ENCODE peak calls at places on chromosomes 16 and 17, in seven cellular contexts. Q is stomach, C is Peyer's patch, G is SK-N-SH, F is aorta, S is PC-9, N is neuronal stem cell. J is an unnamed sample.

GRCh38 chr16:78257376-78257728 is 157.9 kb downstream of the WWOX start:
- DNase-seq in Q (no peak), C (no peak), G (no peak), F (no peak), S (no peak), N (no peak), J (no peak)

GRCh38 chr16:69349508-69349907 is 2.1 kb downstream of the TMED6 start:
- DNase-seq in Q (no peak), C (no peak), G (no peak), F (no peak), S (no peak), N (no peak), J (no peak)

GRCh38 chr17:75872434-75873351 is 5.7 kb downstream of the TRIM47 start:
- DNase-seq in Q (peak), C (peak), G (peak), F (peak), S (peak), N (no peak), J (no peak)

GRCh38 chr17:5437721-5438317 is 1.1 kb downstream of the C1QBP start:
- DNase-seq in Q (no peak), C (no peak), G (peak), F (no peak), S (peak), N (no peak), J (no peak)

GRCh38 chr17:11278984-11279270 is 37.9 kb downstream of the SHISA6 start:
- DNase-seq in Q (no peak), C (no peak), G (no peak), F (no peak), S (no peak), N (no peak), J (no peak)

GRCh38 chr17:70552230-70552981 is 383.1 kb downstream of the KCNJ2 start:
- DNase-seq in Q (no peak), C (no peak), G (peak), F (no peak), S (no peak), N (peak), J (no peak)

GRCh38 chr17:7854851-7855642 is at the start of gene TMEM88:
- DNase-seq in Q (no peak), C (no peak), G (no peak), F (peak), S (no peak), N (peak), J (no peak)

GRCh38 chr17:2171725-2172446 is 117.0 kb downstream of the HIC1 start:
- DNase-seq in Q (peak), C (no peak), G (no peak), F (peak), S (no peak), N (no peak), J (peak)

GRCh38 chr17:180380-181212 is 854 bp downstream of the DOC2B start:
- DNase-seq in Q (no peak), C (no peak), G (peak), F (no peak), S (no peak), N (peak), J (no peak)

GRCh38 chr17:30958187-30958586 is 12.7 kb upstream of the RNF135 start:
- DNase-seq in Q (no peak), C (peak), G (no peak), F (peak), S (no peak), N (no peak), J (no peak)

GRCh38 chr17:12756786-12757185 is 32.5 kb upstream of the ARHGAP44 start:
- DNase-seq in Q (no peak), C (no peak), G (no peak), F (no peak), S (no peak), N (no peak), J (no peak)

GRCh38 chr17:50027639-50028206 is 28.2 kb upstream of the ITGA3 start:
- DNase-seq in Q (peak), C (no peak), G (peak), F (peak), S (peak), N (no peak), J (no peak)

GRCh38 chr17:59785091-59785799 is 77.8 kb downstream of the VMP1 start:
- DNase-seq in Q (no peak), C (no peak), G (no peak), F (no peak), S (no peak), N (no peak), J (no peak)

GRCh38 chr17:64975318-64976087 is 56.2 kb upstream of the LRRC37A3 start:
- DNase-seq in Q (peak), C (peak), G (peak), F (peak), S (peak), N (peak), J (peak)

GRCh38 chr16:31361201-31362110 is 6.5 kb downstream of the ITGAX start:
- DNase-seq in Q (no peak), C (no peak), G (no peak), F (peak), S (no peak), N (no peak), J (no peak)

GRCh38 chr16:54282202-54282922 is 4.2 kb downstream of the IRX3 start:
- DNase-seq in Q (peak), C (no peak), G (peak), F (peak), S (no peak), N (peak), J (no peak)

GRCh38 chr17:45288825-45289224 is 26.9 kb upstream of the SPATA32 start:
- DNase-seq in Q (peak), C (no peak), G (no peak), F (no peak), S (no peak), N (no peak), J (peak)

GRCh38 chr17:50612281-50612680 is 22.4 kb upstream of the ABCC3 start:
- DNase-seq in Q (no peak), C (no peak), G (no peak), F (no peak), S (no peak), N (no peak), J (no peak)

GRCh38 chr16:23920899-23921298 is 85.1 kb downstream of the PRKCB start:
- DNase-seq in Q (no peak), C (no peak), G (no peak), F (no peak), S (no peak), N (no peak), J (no peak)

GRCh38 chr17:69597898-69598692 is 183.6 kb downstream of the MAP2K6 start:
- DNase-seq in Q (no peak), C (no peak), G (no peak), F (no peak), S (peak), N (no peak), J (no peak)

GRCh38 chr16:24540575-24541240 is 1.3 kb downstream of the RBBP6 start:
- DNase-seq in Q (no peak), C (no peak), G (peak), F (no peak), S (no peak), N (no peak), J (no peak)

GRCh38 chr17:21313320-21313719 is 28.8 kb downstream of the MAP2K3 start:
- DNase-seq in Q (no peak), C (no peak), G (no peak), F (peak), S (no peak), N (no peak), J (no peak)

GRCh38 chr17:5508855-5509254 is 22.5 kb downstream of the MIS12 start:
- DNase-seq in Q (no peak), C (no peak), G (no peak), F (no peak), S (no peak), N (peak), J (no peak)

GRCh38 chr16:75235721-75236193 is 15.7 kb downstream of the BCAR1 start:
- DNase-seq in Q (no peak), C (no peak), G (no peak), F (no peak), S (no peak), N (no peak), J (no peak)

GRCh38 chr17:58832514-58832913 is 76.9 kb downstream of the PPM1E start:
- DNase-seq in Q (no peak), C (no peak), G (no peak), F (no peak), S (no peak), N (no peak), J (no peak)

GRCh38 chr17:65514082-65514481 is 47.4 kb downstream of the AXIN2 start:
- DNase-seq in Q (no peak), C (no peak), G (no peak), F (no peak), S (no peak), N (no peak), J (no peak)

GRCh38 chr17:42365136-42365535 is 23.1 kb downstream of the STAT3 start:
- DNase-seq in Q (no peak), C (no peak), G (no peak), F (no peak), S (no peak), N (no peak), J (no peak)

GRCh38 chr17:70251704-70252103 is 82.4 kb downstream of the KCNJ2 start:
- DNase-seq in Q (no peak), C (no peak), G (no peak), F (no peak), S (no peak), N (no peak), J (no peak)

GRCh38 chr17:72682597-72682996 is 409.9 kb downstream of the SLC39A11 start:
- DNase-seq in Q (no peak), C (no peak), G (no peak), F (no peak), S (peak), N (no peak), J (no peak)

GRCh38 chr17:69466905-69467630 is 52.6 kb downstream of the MAP2K6 start:
- DNase-seq in Q (no peak), C (no peak), G (peak), F (no peak), S (no peak), N (peak), J (no peak)

GRCh38 chr16:56198044-56198754 is 6.9 kb downstream of the GNAO1 start:
- DNase-seq in Q (no peak), C (no peak), G (no peak), F (no peak), S (no peak), N (no peak), J (no peak)

GRCh38 chr17:35612924-35613521 is 25.9 kb downstream of the AP2B1 start:
- DNase-seq in Q (peak), C (peak), G (peak), F (no peak), S (peak), N (peak), J (peak)

GRCh38 chr17:69533481-69534234 is 119.2 kb downstream of the MAP2K6 start:
- DNase-seq in Q (no peak), C (no peak), G (no peak), F (no peak), S (no peak), N (no peak), J (no peak)

GRCh38 chr17:72730091-72730490 is 362.4 kb downstream of the SLC39A11 start:
- DNase-seq in Q (no peak), C (no peak), G (no peak), F (no peak), S (no peak), N (no peak), J (no peak)

GRCh38 chr16:85527767-85528297 is 85.3 kb upstream of the GSE1 start:
- DNase-seq in Q (no peak), C (no peak), G (no peak), F (no peak), S (no peak), N (no peak), J (no peak)

GRCh38 chr17:43547189-43547550 is 1.0 kb upstream of the ETV4 start:
- DNase-seq in Q (no peak), C (no peak), G (no peak), F (no peak), S (no peak), N (no peak), J (no peak)

GRCh38 chr17:43550754-43551153 is 4.6 kb upstream of the ETV4 start:
- DNase-seq in Q (no peak), C (no peak), G (no peak), F (no peak), S (no peak), N (no peak), J (no peak)

GRCh38 chr17:43547659-43548256 is 1.6 kb upstream of the ETV4 start:
- DNase-seq in Q (no peak), C (no peak), G (no peak), F (no peak), S (no peak), N (no peak), J (no peak)

GRCh38 chr17:43548689-43549379 is 2.7 kb upstream of the ETV4 start:
- DNase-seq in Q (no peak), C (no peak), G (no peak), F (no peak), S (no peak), N (no peak), J (no peak)

GRCh38 chr17:43549496-43549895 is 3.4 kb upstream of the ETV4 start:
- DNase-seq in Q (no peak), C (no peak), G (no peak), F (no peak), S (no peak), N (no peak), J (no peak)
- H3K27ac ChIP-seq in Q (no peak), C (no peak), G (no peak), F (no peak), S (no peak), N (no peak), J (no peak)

GRCh38 chr17:62134397-62134796 is 69.3 kb upstream of the MED13 start:
- DNase-seq in Q (no peak), C (no peak), G (no peak), F (no peak), S (no peak), N (no peak), J (no peak)

GRCh38 chr17:62126292-62126691 is 61.2 kb upstream of the MED13 start:
- DNase-seq in Q (no peak), C (no peak), G (no peak), F (no peak), S (no peak), N (no peak), J (no peak)

GRCh38 chr17:62125307-62125706 is 60.2 kb upstream of the MED13 start:
- DNase-seq in Q (no peak), C (no peak), G (no peak), F (no peak), S (no peak), N (no peak), J (no peak)

GRCh38 chr17:62135742-62136141 is 70.7 kb upstream of the MED13 start:
- DNase-seq in Q (no peak), C (no peak), G (no peak), F (no peak), S (no peak), N (no peak), J (no peak)

DNA sequence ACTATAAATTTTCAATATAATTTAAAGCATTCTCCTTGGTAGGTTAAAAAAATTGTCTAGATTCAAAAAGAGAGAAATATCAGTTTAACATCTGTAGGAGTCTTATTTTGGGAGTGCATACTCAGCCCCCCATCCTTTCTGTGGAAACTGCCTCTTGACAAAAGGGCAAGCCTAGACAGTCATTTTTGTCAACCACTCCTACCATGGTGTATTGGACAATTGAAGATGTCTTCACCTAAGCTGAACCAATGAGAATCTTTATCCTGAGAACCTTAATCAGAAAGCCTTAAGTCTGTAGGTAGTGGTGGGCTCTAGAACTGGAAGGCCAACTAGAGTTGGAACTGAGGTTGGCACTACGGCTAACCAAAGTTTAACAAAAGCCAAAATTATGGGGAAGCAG is 65.7 kb upstream of the MED13 start:
- DNase-seq in Q (no peak), C (no peak), G (no peak), F (no peak), S (no peak), N (no peak), J (no peak)
- H3K27ac ChIP-seq in Q (no peak), C (no peak), G (no peak), F (no peak), S (no peak), N (no peak), J (no peak)

GRCh38 chr16:4936181-4936990 is 562 bp downstream of the PPL start:
- DNase-seq in Q (peak), C (no peak), G (peak), F (no peak), S (peak), N (no peak), J (no peak)
- H3K27ac ChIP-seq in Q (peak), C (peak), G (no peak), F (no peak), S (peak), N (no peak), J (no peak)

GRCh38 chr17:55768946-55769624 is 18.2 kb downstream of the PCTP start:
- DNase-seq in Q (no peak), C (no peak), G (peak), F (no peak), S (no peak), N (no peak), J (no peak)
- H3K27ac ChIP-seq in Q (peak), C (peak), G (no peak), F (no peak), S (peak), N (no peak), J (no peak)

DNA sequence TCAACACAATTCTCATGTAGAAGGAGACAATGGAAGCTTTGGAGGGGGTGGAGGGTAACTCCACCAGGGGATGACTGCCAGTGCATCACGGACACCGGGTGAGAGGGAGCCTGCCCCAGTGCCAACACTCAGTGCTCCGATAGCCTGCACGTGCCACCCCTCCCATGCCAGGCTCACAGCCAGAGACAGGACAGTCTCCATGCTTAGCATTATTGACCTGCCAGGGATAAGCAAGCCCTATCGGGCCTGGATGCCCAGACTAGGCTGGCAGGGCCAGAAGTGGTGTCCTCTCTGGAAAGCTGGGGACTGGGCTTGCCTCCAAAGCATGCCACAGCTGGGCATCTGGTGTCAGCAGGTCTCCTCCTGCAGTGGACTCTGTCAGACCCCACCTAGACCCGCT is 1.6 kb upstream of the RHBDF1 start:
- DNase-seq in Q (no peak), C (no peak), G (no peak), F (no peak), S (no peak), N (no peak), J (peak)
- H3K27ac ChIP-seq in Q (peak), C (peak), G (no peak), F (peak), S (no peak), N (no peak), J (no peak)

DNA sequence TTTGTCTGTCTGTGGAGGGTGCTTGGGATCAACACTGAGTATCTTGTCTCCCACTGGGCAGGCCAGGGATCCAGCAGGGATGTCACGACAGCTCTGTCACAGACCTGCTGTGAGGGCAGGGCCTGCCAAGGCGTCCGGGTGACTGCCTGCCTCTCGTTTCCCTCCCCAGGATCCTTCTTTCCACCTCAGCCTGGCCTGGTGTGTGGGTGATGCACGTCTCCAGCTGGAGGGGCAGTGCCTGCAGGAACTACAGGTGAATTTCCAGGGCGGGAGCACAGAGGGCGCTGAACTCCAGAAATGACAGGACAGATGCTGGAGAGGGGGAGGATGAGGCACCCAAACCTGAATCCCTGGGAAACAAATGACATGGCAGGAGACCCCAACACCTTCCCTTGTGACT is 6.8 kb upstream of the MMP15 start:
- DNase-seq in Q (no peak), C (no peak), G (peak), F (peak), S (no peak), N (no peak), J (no peak)
- H3K27ac ChIP-seq in Q (no peak), C (no peak), G (no peak), F (no peak), S (no peak), N (no peak), J (no peak)

DNA sequence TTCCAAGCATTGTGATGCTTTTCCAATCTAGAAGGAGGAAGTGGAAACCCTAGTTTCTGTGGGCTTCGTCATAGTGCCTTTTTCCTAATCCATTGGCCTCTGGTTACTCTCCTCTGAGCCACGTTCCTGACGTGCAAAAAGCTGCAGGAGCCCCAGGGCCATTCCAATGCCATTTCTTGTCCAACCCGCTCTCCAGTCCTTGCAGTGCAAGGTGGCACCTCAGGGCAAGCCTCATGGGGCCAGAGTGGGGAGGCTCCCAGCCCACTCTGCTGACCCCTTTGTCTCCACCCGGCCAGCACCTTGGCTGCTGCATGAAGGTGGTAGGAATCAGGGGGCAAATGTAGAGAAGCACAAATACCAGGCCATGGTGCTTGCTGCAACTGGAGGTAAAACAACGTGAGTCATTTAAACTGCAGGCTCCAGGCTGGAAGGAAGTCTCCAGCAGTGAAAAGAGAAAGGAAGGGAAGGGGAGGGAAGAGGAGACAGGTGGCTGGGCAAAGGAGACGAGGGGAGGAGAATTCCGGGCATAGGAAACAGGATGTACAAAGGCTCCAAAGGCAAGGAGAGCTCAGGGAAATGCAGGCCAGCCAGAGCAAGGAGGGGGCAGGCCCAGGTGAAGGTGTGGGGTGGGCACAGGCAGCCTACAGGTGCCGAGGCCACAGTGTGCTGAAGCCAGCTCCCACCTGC is 168.2 kb upstream of the TNRC6C start:
- DNase-seq in Q (no peak), C (no peak), G (no peak), F (no peak), S (no peak), N (no peak), J (no peak)
- H3K27ac ChIP-seq in Q (no peak), C (no peak), G (no peak), F (no peak), S (no peak), N (peak), J (no peak)

GRCh38 chr16:67431077-67431804 is at the start of gene HSD11B2:
- DNase-seq in Q (peak), C (peak), G (peak), F (peak), S (peak), N (peak), J (peak)

GRCh38 chr16:67430504-67431076 is 331 bp upstream of the HSD11B2 start:
- DNase-seq in Q (peak), C (no peak), G (peak), F (no peak), S (peak), N (peak), J (no peak)

GRCh38 chr16:67433131-67433719 is 2.3 kb downstream of the HSD11B2 start:
- DNase-seq in Q (no peak), C (no peak), G (no peak), F (no peak), S (peak), N (no peak), J (no peak)

GRCh38 chr16:67432491-67432890 is 1.6 kb downstream of the HSD11B2 start:
- DNase-seq in Q (no peak), C (no peak), G (no peak), F (no peak), S (no peak), N (no peak), J (no peak)

GRCh38 chr16:67431805-67432476 is 1.0 kb downstream of the HSD11B2 start:
- DNase-seq in Q (no peak), C (no peak), G (peak), F (no peak), S (no peak), N (peak), J (no peak)
- H3K27ac ChIP-seq in Q (peak), C (peak), G (no peak), F (no peak), S (no peak), N (no peak), J (no peak)